ENCODE peak calls at places on chromosomes 5 and 9, in nine cellular contexts. I, C, H, S, T, R, Y, J and G are unnamed samples.

GRCh38 chr9:125889524-125890473 is 142.6 kb downstream of the PBX3 start:
- DNase-seq in I (peak; percentile 72), C (peak; percentile 80), H (peak; percentile 78), S (peak; percentile 66), T (peak; percentile 68), R (no peak), Y (peak; percentile 11), J (peak; percentile 21), G (peak; percentile 39)

GRCh38 chr9:131010482-131011273 is 1.7 kb downstream of the LAMC3 start:
- DNase-seq in I (no peak), C (no peak), H (no peak), S (no peak), T (no peak), R (no peak), Y (no peak), J (no peak), G (no peak)

GRCh38 chr5:158669275-158669674 is 430.4 kb downstream of the EBF1 start:
- DNase-seq in I (no peak), C (no peak), H (no peak), S (no peak), T (no peak), R (no peak), Y (no peak), J (no peak), G (no peak)

GRCh38 chr5:7728076-7728475 is 122.9 kb downstream of the CFAP90 start:
- DNase-seq in I (no peak), C (no peak), H (no peak), S (peak; percentile 8), T (no peak), R (no peak), Y (no peak), J (no peak), G (no peak)

GRCh38 chr9:81416476-81417298 is 272.7 kb downstream of the TLE1 start:
- DNase-seq in I (no peak), C (peak; percentile 31), H (no peak), S (no peak), T (no peak), R (no peak), Y (no peak), J (no peak), G (no peak)

GRCh38 chr9:109817146-109817845 is 37.3 kb downstream of the PALM2AKAP2 start:
- DNase-seq in I (no peak), C (peak; percentile 76), H (peak; percentile 51), S (no peak), T (no peak), R (no peak), Y (no peak), J (peak; percentile 1), G (no peak)

GRCh38 chr5:97476852-97477534 is 293.9 kb upstream of the RIOK2 start:
- DNase-seq in I (no peak), C (no peak), H (peak; percentile 34), S (no peak), T (no peak), R (no peak), Y (no peak), J (no peak), G (no peak)

GRCh38 chr9:27431573-27431972 is 92.5 kb upstream of the IFNK start:
- DNase-seq in I (no peak), C (peak; percentile 25), H (no peak), S (no peak), T (no peak), R (no peak), Y (no peak), J (no peak), G (no peak)

GRCh38 chr5:96868603-96869371 is 7.5 kb upstream of the ERAP2 start:
- DNase-seq in I (no peak), C (peak; percentile 77), H (peak; percentile 86), S (peak; percentile 70), T (no peak), R (peak; percentile 61), Y (no peak), J (peak; percentile 69), G (peak; percentile 15)

GRCh38 chr9:81833563-81834345 is 94.5 kb upstream of the SPATA31D4 start:
- DNase-seq in I (no peak), C (peak; percentile 36), H (peak; percentile 39), S (no peak), T (no peak), R (no peak), Y (no peak), J (no peak), G (no peak)

GRCh38 chr9:106277931-106278330 is 583.6 kb downstream of the TMEM38B start:
- DNase-seq in I (no peak), C (peak; percentile 41), H (peak; percentile 3), S (no peak), T (no peak), R (no peak), Y (no peak), J (no peak), G (no peak)

GRCh38 chr9:98834386-98834785 is 26.9 kb downstream of the GALNT12 start:
- DNase-seq in I (no peak), C (no peak), H (no peak), S (no peak), T (no peak), R (no peak), Y (no peak), J (no peak), G (no peak)

GRCh38 chr9:135614821-135615665 is 24.3 kb downstream of the GLT6D1 start:
- DNase-seq in I (no peak), C (no peak), H (no peak), S (no peak), T (no peak), R (no peak), Y (no peak), J (no peak), G (no peak)

GRCh38 chr5:83450840-83451239 is 20.7 kb upstream of the VCAN start:
- DNase-seq in I (no peak), C (no peak), H (peak; percentile 14), S (no peak), T (no peak), R (no peak), Y (no peak), J (no peak), G (no peak)

GRCh38 chr5:43027054-43027785 is 12.9 kb downstream of the ANXA2R start:
- DNase-seq in I (no peak), C (no peak), H (no peak), S (no peak), T (no peak), R (no peak), Y (no peak), J (no peak), G (no peak)

GRCh38 chr9:36398745-36399144 is 1.3 kb downstream of the RNF38 start:
- DNase-seq in I (no peak), C (peak; percentile 88), H (peak; percentile 43), S (no peak), T (no peak), R (no peak), Y (no peak), J (no peak), G (no peak)

GRCh38 chr9:121503443-121503842 is 3.8 kb upstream of the GGTA1 start:
- DNase-seq in I (no peak), C (peak; percentile 58), H (no peak), S (no peak), T (no peak), R (no peak), Y (no peak), J (no peak), G (no peak)

DNA sequence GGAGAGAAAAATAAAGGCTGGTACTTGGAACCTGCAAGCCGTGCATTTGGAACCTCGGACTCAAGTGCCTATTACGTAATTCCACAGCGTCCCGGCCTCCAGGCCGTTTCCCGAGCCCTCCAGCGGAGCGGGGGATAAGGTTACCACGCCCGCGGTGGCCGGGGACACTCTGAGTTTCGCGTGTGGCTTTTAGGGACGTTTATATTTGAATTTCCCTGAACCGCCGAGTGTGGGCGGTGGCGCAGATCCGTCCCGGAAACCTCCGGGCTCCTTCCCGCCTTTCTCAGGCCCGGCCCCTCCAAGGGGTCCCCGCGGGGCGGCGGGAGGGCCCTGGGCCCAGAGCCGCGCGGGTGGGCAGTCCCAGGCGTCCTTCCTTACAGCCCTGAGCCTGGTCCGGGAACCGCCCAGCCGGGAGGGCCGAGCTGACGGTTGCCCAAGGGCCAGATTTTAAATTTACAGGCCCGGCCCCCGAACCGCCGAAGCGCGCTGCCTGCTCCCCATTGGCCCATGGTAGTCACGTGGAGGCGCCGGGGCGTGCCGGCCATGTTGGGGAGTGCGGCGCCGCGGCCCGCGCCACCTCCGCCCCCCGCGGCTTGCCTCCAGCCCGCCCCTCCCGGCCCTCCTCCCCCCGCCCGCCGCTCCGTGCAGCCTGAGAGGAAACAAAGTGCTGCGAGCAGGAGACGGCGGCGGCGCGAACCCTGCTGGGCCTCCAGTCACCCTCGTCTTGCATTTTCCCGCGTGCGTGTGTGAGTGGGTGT is at the start of gene LMNB1:
- DNase-seq in I (peak; percentile 97), C (peak; percentile 93), H (peak; percentile 95), S (peak; percentile 97), T (peak; percentile 97), R (peak; percentile 84), Y (peak; percentile 92), J (peak; percentile 98), G (peak; percentile 95)
- TF ChIP-seq CTCF in I (no peak), C (peak; percentile 6), H (no peak), S (no peak), T (no peak), R (no peak), Y (no peak), J (no peak), G (no peak)

GRCh38 chr9:73667749-73668148 is 516.1 kb downstream of the ANXA1 start:
- DNase-seq in I (no peak), C (peak; percentile 3), H (no peak), S (no peak), T (no peak), R (no peak), Y (no peak), J (peak; percentile 27), G (no peak)
- TF ChIP-seq CTCF in I (no peak), C (peak; percentile 25), H (peak; percentile 9), S (no peak), T (no peak), R (no peak), Y (no peak), J (peak; percentile 38), G (no peak)

GRCh38 chr5:11182441-11183080 is 421.5 kb upstream of the DAP start:
- DNase-seq in I (no peak), C (peak; percentile 50), H (peak; percentile 31), S (peak; percentile 47), T (peak; percentile 22), R (no peak), Y (no peak), J (peak; percentile 50), G (peak; percentile 49)
- TF ChIP-seq CTCF in I (no peak), C (peak; percentile 72), H (peak; percentile 39), S (peak; percentile 19), T (peak; percentile 33), R (peak; percentile 76), Y (peak; percentile 25), J (peak; percentile 47), G (peak; percentile 12)

DNA sequence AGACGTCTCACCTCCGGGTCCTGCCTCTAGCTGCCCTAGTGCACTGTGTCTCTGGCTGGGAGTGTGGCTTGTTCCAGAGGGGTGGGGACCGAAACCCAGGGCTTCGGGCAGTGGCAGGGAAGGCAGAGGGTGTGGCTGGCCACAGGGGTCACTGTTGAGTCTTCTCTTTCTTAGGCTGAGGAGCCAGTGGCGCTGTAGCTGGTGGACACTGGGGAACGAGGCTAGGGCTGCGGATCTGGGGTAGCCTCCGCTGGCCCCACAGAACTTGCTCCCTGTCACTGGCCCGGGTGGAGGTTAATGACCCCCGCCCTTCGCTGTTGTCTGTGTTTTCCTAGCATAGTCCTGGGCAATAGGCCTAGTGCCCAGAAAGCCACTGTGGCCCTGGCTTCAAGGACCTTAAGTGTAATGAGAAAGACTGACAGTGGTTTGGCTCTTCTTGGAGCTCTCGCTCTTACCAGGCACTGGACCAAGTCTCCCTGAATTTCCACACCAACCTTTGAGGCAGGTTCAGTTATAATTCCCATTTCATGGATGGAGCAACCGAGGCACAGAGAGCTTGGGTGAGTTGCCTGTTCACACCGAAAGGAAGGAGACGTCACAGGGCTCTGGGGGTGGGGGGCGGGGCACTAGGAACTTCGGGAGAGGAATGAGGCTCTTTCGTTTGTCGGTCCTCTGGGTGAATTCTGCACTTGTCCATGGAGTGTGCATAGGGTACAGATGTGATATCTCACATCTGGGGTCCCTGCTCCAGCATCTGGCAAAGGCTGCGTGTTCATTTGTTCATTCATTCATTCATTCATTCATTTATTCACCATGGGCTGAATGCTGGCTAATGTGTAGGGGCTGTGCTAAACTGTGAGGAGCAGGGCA is 4.8 kb upstream of the IER5L start:
- DNase-seq in I (no peak), C (no peak), H (no peak), S (peak; percentile 41), T (peak; percentile 85), R (no peak), Y (no peak), J (peak; percentile 34), G (peak; percentile 79)
- TF ChIP-seq CTCF in I (no peak), C (peak; percentile 48), H (peak; percentile 41), S (peak; percentile 54), T (peak; percentile 49), R (peak; percentile 42), Y (no peak), J (peak; percentile 16), G (peak; percentile 53)